ENCODE peak calls at places on chromosomes 11 and 22, in nine cellular contexts. F is mesenteric fat pad; O is T follicular helper cell; N is GM06990; U is right lobe of liver; S is activated T-cell treated with anti-CD3 and anti-CD28 coated beads, Interleukin-2, amount 50 U/mL, for 1 hour; D is activated naive CD4-positive, alpha-beta T cell treated with anti-CD3 and anti-CD28 coated beads, Interleukin-2, amount 50 U/mL, for 16 hours; H is KBM-7; J is choroid plexus epithelial cell. I is an unnamed sample.

GRCh38 chr11:108394744-108395284 is 72.5 kb downstream of the C11orf65 start:
- DNase-seq in O (no peak), F (no peak), J (no peak), N (no peak), H (no peak), D (no peak), U (no peak), S (no peak), I (no peak)

GRCh38 chr11:299081-299891 is at the start of gene IFITM5:
- DNase-seq in U (no peak), N (no peak), S (peak; percentile 51), D (peak; percentile 10), J (no peak), O (no peak), H (no peak), F (no peak), I (no peak)

GRCh38 chr11:33920838-33921613 is 29.1 kb upstream of the LMO2 start:
- DNase-seq in S (no peak), U (no peak), N (peak; percentile 77), F (no peak), D (no peak), J (no peak), H (peak; percentile 68), O (no peak), I (no peak)

GRCh38 chr11:119363874-119364590 is 17.5 kb downstream of the USP2 start:
- DNase-seq in U (peak; percentile 84), J (no peak), F (no peak), O (peak; percentile 48), N (peak; percentile 70), D (peak; percentile 55), S (peak; percentile 73), H (no peak), I (peak; percentile 64)

GRCh38 chr22:35630387-35630793 is 13.3 kb upstream of the MB start:
- DNase-seq in S (no peak), D (no peak), N (no peak), J (peak; percentile 31), U (no peak), O (no peak), F (no peak), H (no peak), I (peak; percentile 76)

GRCh38 chr11:108498046-108498815 is at the start of gene POGLUT3:
- DNase-seq in J (peak; percentile 51), N (peak; percentile 58), H (peak; percentile 68), S (peak; percentile 57), U (peak; percentile 75), O (peak; percentile 20), D (peak; percentile 48), F (no peak), I (peak; percentile 75)

GRCh38 chr11:18203723-18204122 is 31.1 kb downstream of the MRGPRX4 start:
- DNase-seq in F (no peak), S (no peak), N (no peak), D (no peak), U (no peak), H (peak; percentile 14), J (peak; percentile 52), O (no peak), I (peak; percentile 40)

GRCh38 chr11:3157381-3158130 is 7.6 kb downstream of the OSBPL5 start:
- DNase-seq in U (no peak), F (no peak), S (no peak), J (no peak), D (no peak), O (no peak), H (no peak), N (no peak), I (peak; percentile 46)

GRCh38 chr22:19430890-19431541 is 517 bp downstream of the HIRA start:
- DNase-seq in U (peak; percentile 90), D (peak; percentile 24), O (no peak), H (peak; percentile 35), J (peak; percentile 41), N (peak; percentile 60), F (no peak), S (peak; percentile 43), I (peak; percentile 30)

GRCh38 chr22:42994917-42995562 is 19.9 kb downstream of the PACSIN2 start:
- DNase-seq in H (peak; percentile 79), D (no peak), N (peak; percentile 34), J (peak; percentile 93), F (no peak), U (peak; percentile 79), O (no peak), S (no peak), I (peak; percentile 85)

GRCh38 chr22:35177811-35178210 is 79.5 kb upstream of the HMGXB4 start:
- DNase-seq in S (no peak), N (no peak), U (no peak), O (no peak), F (peak; percentile 67), H (no peak), J (no peak), D (no peak), I (no peak)

GRCh38 chr11:118152020-118152551 is 537 bp downstream of the SCN4B start:
- DNase-seq in F (no peak), J (no peak), N (no peak), O (no peak), S (no peak), H (no peak), U (no peak), D (no peak), I (no peak)

GRCh38 chr11:68438658-68439259 is 21.8 kb upstream of the PPP6R3 start:
- DNase-seq in H (no peak), S (no peak), U (no peak), F (no peak), N (no peak), D (no peak), J (no peak), O (no peak), I (no peak)

GRCh38 chr22:50473088-50473487 is 1.7 kb downstream of the SBF1 start:
- DNase-seq in D (peak; percentile 45), J (no peak), O (peak; percentile 44), N (no peak), U (no peak), F (no peak), S (peak; percentile 61), H (peak; percentile 46), I (no peak)

GRCh38 chr11:94537051-94537600 is 6.6 kb upstream of the FUT4 start:
- DNase-seq in H (no peak), S (no peak), F (no peak), D (no peak), J (peak; percentile 73), N (no peak), O (no peak), U (no peak), I (no peak)

GRCh38 chr22:42428760-42429159 is 3.4 kb downstream of the NFAM1 start:
- DNase-seq in U (no peak), J (no peak), S (no peak), D (no peak), O (no peak), F (no peak), N (no peak), H (no peak), I (no peak)

GRCh38 chr11:70746351-70746750 is 348.0 kb downstream of the CTTN start:
- DNase-seq in J (no peak), N (no peak), O (no peak), F (no peak), U (no peak), D (no peak), S (no peak), H (no peak), I (no peak)

GRCh38 chr11:128784059-128784804 is 82.9 kb downstream of the KCNJ1 start:
- DNase-seq in D (no peak), J (no peak), H (no peak), N (no peak), S (no peak), U (no peak), O (no peak), F (no peak), I (no peak)

GRCh38 chr11:107719557-107720304 is 7.9 kb upstream of the SLN start:
- DNase-seq in O (no peak), J (peak; percentile 26), F (no peak), U (no peak), N (no peak), S (no peak), H (no peak), D (no peak), I (no peak)

GRCh38 chr22:42560381-42560780 is 6.6 kb downstream of the SERHL2 start:
- DNase-seq in D (no peak), F (no peak), H (no peak), O (no peak), S (no peak), J (no peak), N (no peak), U (no peak), I (no peak)

GRCh38 chr22:48405741-48406140 is 1421.9 kb downstream of the BRD1 start:
- DNase-seq in N (no peak), D (no peak), O (no peak), H (no peak), J (no peak), S (no peak), F (no peak), U (peak; percentile 67), I (no peak)

GRCh38 chr11:69599502-69599901 is 41.5 kb upstream of the CCND1 start:
- DNase-seq in F (no peak), D (no peak), N (no peak), U (no peak), J (peak; percentile 32), H (no peak), O (no peak), S (no peak), I (no peak)

GRCh38 chr22:42972592-42973535 is 42.1 kb downstream of the PACSIN2 start:
- DNase-seq in O (no peak), D (no peak), H (peak; percentile 39), U (peak; percentile 69), S (no peak), F (no peak), N (no peak), J (peak; percentile 60), I (no peak)

GRCh38 chr11:3984896-3985295 is 109.7 kb upstream of the RRM1 start:
- DNase-seq in O (peak; percentile 6), J (peak; percentile 61), S (peak; percentile 36), H (peak; percentile 41), F (no peak), U (no peak), N (no peak), D (peak; percentile 40), I (peak; percentile 5)

GRCh38 chr11:101582242-101583052 is 1.4 kb downstream of the TRPC6 start:
- DNase-seq in N (no peak), D (no peak), U (no peak), J (no peak), O (no peak), F (no peak), S (no peak), H (no peak), I (no peak)

GRCh38 chr11:35507688-35508087 is 17.7 kb downstream of the PAMR1 start:
- DNase-seq in H (no peak), N (no peak), J (peak; percentile 29), U (no peak), S (no peak), F (no peak), D (no peak), O (no peak), I (no peak)

GRCh38 chr11:84289381-84289906 is 1003.3 kb upstream of the CCDC90B start:
- DNase-seq in J (peak; percentile 59), H (no peak), F (no peak), O (no peak), S (no peak), N (peak; percentile 68), D (no peak), U (no peak), I (no peak)

GRCh38 chr11:121482231-121483129 is 29.7 kb upstream of the SORL1-AS1 start:
- DNase-seq in N (peak; percentile 55), S (peak; percentile 59), U (no peak), F (no peak), H (peak; percentile 95), O (peak; percentile 32), J (no peak), D (peak; percentile 26), I (peak; percentile 47)

GRCh38 chr22:29266564-29267461 is 968 bp downstream of the RHBDD3 start:
- DNase-seq in S (no peak), H (no peak), J (peak; percentile 42), N (no peak), F (no peak), O (no peak), D (no peak), U (no peak), I (peak; percentile 48)

GRCh38 chr22:39665229-39665628 is 94.7 kb downstream of the CACNA1I start:
- DNase-seq in U (no peak), J (no peak), N (no peak), F (no peak), D (no peak), O (no peak), H (no peak), S (no peak), I (no peak)

GRCh38 chr11:62242021-62242420 is at the start of gene SCGB1D2:
- DNase-seq in J (no peak), D (no peak), O (no peak), U (no peak), F (no peak), S (no peak), H (no peak), N (no peak), I (peak; percentile 56)